ENCODE peak calls at places on chromosomes 7 and 10, in four cellular contexts. O, K, G and D are unnamed samples.

GRCh38 chr7:151857866-151858440 is 19.0 kb downstream of the PRKAG2 start:
- DNase-seq in O (no peak), K (no peak), G (no peak), D (no peak)

GRCh38 chr7:37083311-37084096 is 359.2 kb upstream of the AOAH start:
- DNase-seq in O (peak; percentile 60), G (no peak), K (no peak), D (no peak)

GRCh38 chr7:64686493-64687184 is 20.7 kb downstream of the ZNF107 start:
- DNase-seq in K (no peak), G (no peak), O (no peak), D (no peak)

GRCh38 chr7:27302590-27302989 is 60.0 kb downstream of the EVX1 start:
- DNase-seq in K (no peak), G (no peak), O (no peak), D (no peak)

GRCh38 chr10:48439581-48440041 is 133.1 kb downstream of the MAPK8 start:
- DNase-seq in O (peak; percentile 52), G (no peak), K (no peak), D (no peak)

GRCh38 chr7:664402-664775 is 62.1 kb upstream of the DNAAF5 start:
- DNase-seq in O (no peak), K (no peak), G (no peak), D (no peak)

GRCh38 chr10:11573497-11573896 is 38.0 kb downstream of the USP6NL start:
- DNase-seq in O (peak; percentile 24), K (no peak), G (peak; percentile 11), D (peak; percentile 20)

GRCh38 chr7:91239171-91239604 is 25.0 kb upstream of the FZD1 start:
- DNase-seq in O (peak; percentile 38), K (peak; percentile 67), G (peak; percentile 98), D (peak; percentile 92)

GRCh38 chr10:79376078-79376628 is 28.9 kb downstream of the PPIF start:
- DNase-seq in G (no peak), K (no peak), O (no peak), D (no peak)

GRCh38 chr7:131196808-131197207 is 130.9 kb upstream of the MKLN1 start:
- DNase-seq in O (peak; percentile 49), G (no peak), K (no peak), D (peak; percentile 14)

GRCh38 chr10:113108180-113108835 is 158.3 kb downstream of the TCF7L2 start:
- DNase-seq in K (no peak), G (no peak), O (no peak), D (peak; percentile 46)

GRCh38 chr7:82209200-82209599 is 234.4 kb downstream of the CACNA2D1 start:
- DNase-seq in G (no peak), K (no peak), O (no peak), D (no peak)